ENCODE peak calls at places on chromosomes 16 and 17, in ten cellular contexts. O is foreskin fibroblast; V is Kasumi-1; S is WTC11; H is cardiac septum; N is GF-D8; A is amniotic stem cell; G is psoas muscle; E is neural crest cell; R is CD8-positive, alpha-beta memory T cell. J is an unnamed sample.

GRCh38 chr16:19085679-19086200 is 18.3 kb downstream of the COQ7 start:
- DNase-seq in V (no peak), A (no peak), H (no peak), S (no peak), N (peak; percentile 42), E (no peak), R (no peak), G (no peak), O (peak; percentile 66), J (no peak)

GRCh38 chr17:16215965-16216316 is 607 bp upstream of the NCOR1 start:
- DNase-seq in E (no peak), R (no peak), O (peak; percentile 71), N (peak; percentile 56), G (no peak), A (no peak), H (peak; percentile 76), V (no peak), S (peak; percentile 65), J (peak; percentile 29)

GRCh38 chr16:85479972-85480726 is 133.0 kb upstream of the GSE1 start:
- DNase-seq in R (no peak), V (peak; percentile 23), H (no peak), G (no peak), S (peak; percentile 64), E (peak; percentile 26), A (no peak), O (no peak), N (no peak), J (no peak)

GRCh38 chr16:27770271-27771196 is 220.6 kb downstream of the KATNIP start:
- DNase-seq in O (no peak), V (no peak), G (no peak), A (no peak), E (no peak), N (no peak), S (no peak), H (no peak), R (no peak), J (no peak)

GRCh38 chr16:57372372-57373116 is at the start of gene CX3CL1:
- DNase-seq in N (no peak), A (no peak), G (peak; percentile 42), V (no peak), S (peak; percentile 68), R (no peak), H (peak; percentile 88), E (peak; percentile 69), O (peak; percentile 48), J (no peak)

GRCh38 chr16:10405386-10405939 is 19.6 kb downstream of the ATF7IP2 start:
- DNase-seq in O (no peak), S (no peak), H (no peak), E (no peak), N (no peak), V (no peak), A (no peak), R (no peak), G (no peak), J (no peak)

GRCh38 chr16:63426275-63426870 is 1390.1 kb upstream of the CDH8 start:
- DNase-seq in A (no peak), H (no peak), V (no peak), S (no peak), R (no peak), G (no peak), O (no peak), N (no peak), E (no peak), J (no peak)

GRCh38 chr17:20206591-20206990 is 197.4 kb downstream of the SPECC1 start:
- DNase-seq in O (peak; percentile 34), A (no peak), R (no peak), E (no peak), G (no peak), N (no peak), S (no peak), V (no peak), H (no peak), J (no peak)

GRCh38 chr16:87628940-87629339 is 26.6 kb downstream of the JPH3 start:
- DNase-seq in G (peak; percentile 30), R (no peak), N (no peak), V (peak; percentile 46), H (no peak), A (peak; percentile 57), E (no peak), S (no peak), O (peak; percentile 45), J (no peak)

GRCh38 chr16:50591800-50592771 is 43.9 kb downstream of the NKD1 start:
- DNase-seq in R (no peak), E (no peak), V (peak; percentile 49), O (no peak), H (peak; percentile 85), A (no peak), G (peak; percentile 75), N (no peak), S (no peak), J (no peak)

GRCh38 chr16:12600116-12600515 is 203.6 kb downstream of the CPPED1 start:
- DNase-seq in V (no peak), O (no peak), A (no peak), N (no peak), S (no peak), E (no peak), H (no peak), G (no peak), R (no peak), J (no peak)

GRCh38 chr17:66331038-66331816 is 28.8 kb downstream of the PRKCA start:
- DNase-seq in S (no peak), N (peak; percentile 45), V (peak; percentile 51), E (no peak), G (no peak), H (no peak), A (no peak), O (no peak), R (peak; percentile 79), J (no peak)

GRCh38 chr16:88375236-88376052 is 7.3 kb upstream of the ZNF469 start:
- DNase-seq in G (peak; percentile 17), A (no peak), S (peak; percentile 6), O (no peak), H (no peak), N (no peak), R (no peak), V (no peak), E (no peak), J (no peak)

GRCh38 chr16:6356881-6357280 is 975.8 kb upstream of the RBFOX1 start:
- DNase-seq in O (no peak), N (no peak), G (no peak), A (no peak), E (no peak), R (no peak), H (no peak), V (no peak), S (no peak), J (no peak)

GRCh38 chr16:11552445-11552844 is 34.3 kb downstream of the LITAF start:
- DNase-seq in A (no peak), R (no peak), G (no peak), E (no peak), V (no peak), S (no peak), N (no peak), O (no peak), H (no peak), J (no peak)

GRCh38 chr16:49489686-49490320 is 116.2 kb downstream of the C16orf78 start:
- DNase-seq in A (no peak), H (peak; percentile 44), E (no peak), N (no peak), S (no peak), O (no peak), V (no peak), G (no peak), R (no peak), J (no peak)

GRCh38 chr16:58640949-58641348 is 11.3 kb upstream of the CNOT1 start:
- DNase-seq in A (no peak), N (no peak), S (no peak), E (no peak), R (no peak), O (no peak), G (no peak), H (no peak), V (no peak), J (no peak)

J was measured in iPS DF 6.9.